ENCODE peak calls at places on chromosomes 2 and 18, in seven cellular contexts. N is hepatocyte; L is lower lobe of right lung; P is AG09319; R is mesendoderm; S is EL; M is stimulated activated CD8-positive, alpha-beta memory T cell treated with anti-CD3 and anti-CD28 coated beads, Interleukin-15, amount 100 ng/mL, for 24 hours. E is an unnamed sample.
A peak's percentile ranks its signal among the peaks of the same experiment; 100 is the strongest.

GRCh38 chr2:79437416-79438281 is 75.2 kb upstream of the CTNNA2 start:
- DNase-seq in P (no peak), M (no peak), R (peak; percentile 23), N (peak; percentile 21), S (no peak), L (no peak), E (no peak)

GRCh38 chr2:171702781-171703556 is 15.7 kb downstream of the DYNC1I2 start:
- DNase-seq in N (no peak), P (no peak), R (no peak), S (peak; percentile 69), M (no peak), L (no peak), E (no peak)

GRCh38 chr2:149562304-149562703 is 25.3 kb downstream of the MMADHC start:
- DNase-seq in P (no peak), N (peak; percentile 34), M (no peak), R (peak; percentile 11), L (no peak), S (peak; percentile 45), E (no peak)

GRCh38 chr2:223997938-223998337 is 40.7 kb downstream of the MRPL44 start:
- DNase-seq in S (peak; percentile 53), L (no peak), R (no peak), M (no peak), P (no peak), N (no peak), E (no peak)

GRCh38 chr2:179751184-179751809 is 110.1 kb downstream of the ZNF385B start:
- DNase-seq in N (peak; percentile 15), P (no peak), S (peak; percentile 18), R (peak; percentile 14), L (no peak), M (no peak), E (no peak)

GRCh38 chr2:54556659-54557121 is 100.6 kb downstream of the SPTBN1 start:
- DNase-seq in P (peak; percentile 54), S (peak; percentile 81), R (no peak), L (no peak), N (no peak), M (no peak), E (peak; percentile 74)

GRCh38 chr2:201883559-201883958 is 77.2 kb downstream of the CDK15 start:
- DNase-seq in N (no peak), P (no peak), S (no peak), M (no peak), L (no peak), R (no peak), E (no peak)

GRCh38 chr2:91477731-91478672 is 2786.5 kb downstream of the RPIA start:
- DNase-seq in P (no peak), R (peak; percentile 51), N (peak; percentile 46), L (peak; percentile 64), M (no peak), S (peak; percentile 9), E (no peak)

GRCh38 chr2:129658430-129658829 is 321.0 kb upstream of the RAB6C start:
- DNase-seq in R (no peak), L (no peak), M (no peak), S (no peak), N (no peak), P (no peak), E (no peak)

GRCh38 chr2:189217546-189217945 is 38.0 kb upstream of the COL5A2 start:
- DNase-seq in N (peak; percentile 30), L (no peak), S (peak; percentile 78), M (no peak), R (peak; percentile 100), P (no peak), E (peak; percentile 48)

GRCh38 chr2:232888099-232888836 is 18.2 kb downstream of the SNORC start:
- DNase-seq in N (peak; percentile 1), M (no peak), R (no peak), L (no peak), P (no peak), S (no peak), E (no peak)

GRCh38 chr2:213934560-213934959 is 476.3 kb upstream of the VWC2L start:
- DNase-seq in L (no peak), M (no peak), P (no peak), S (peak; percentile 3), R (peak; percentile 35), N (peak; percentile 11), E (peak; percentile 5)

GRCh38 chr2:155583674-155584195 is 748.8 kb downstream of the NR4A2 start:
- DNase-seq in S (no peak), P (no peak), R (no peak), L (no peak), M (no peak), N (no peak), E (no peak)

GRCh38 chr18:3649559-3650426 is 199.8 kb downstream of the TGIF1 start:
- DNase-seq in M (no peak), R (no peak), S (peak; percentile 87), L (no peak), P (peak; percentile 18), N (no peak), E (peak; percentile 46)

GRCh38 chr18:70324897-70325296 is 36.1 kb downstream of the SOCS6 start:
- DNase-seq in S (no peak), L (no peak), R (no peak), M (no peak), P (no peak), N (no peak), E (no peak)

GRCh38 chr2:164839914-164840457 is 1.6 kb downstream of the COBLL1 start:
- DNase-seq in S (peak; percentile 58), M (no peak), L (no peak), P (no peak), N (peak; percentile 27), R (no peak), E (no peak)

GRCh38 chr2:45700407-45701013 is 49.0 kb downstream of the PRKCE start:
- DNase-seq in N (no peak), S (no peak), L (no peak), R (no peak), M (no peak), P (no peak), E (no peak)

GRCh38 chr2:88247531-88247930 is 77.4 kb downstream of the THNSL2 start:
- DNase-seq in S (no peak), N (no peak), P (no peak), M (no peak), R (peak; percentile 13), L (no peak), E (no peak)

GRCh38 chr18:21853972-21854563 is 113.5 kb downstream of the MIB1 start:
- DNase-seq in P (peak; percentile 4), S (no peak), M (no peak), R (no peak), N (no peak), L (no peak), E (no peak)

GRCh38 chr18:76259012-76259568 is 236.0 kb downstream of the ZNF516 start:
- DNase-seq in M (no peak), L (no peak), N (no peak), R (peak; percentile 65), S (no peak), P (no peak), E (no peak)

GRCh38 chr2:128644156-128644555 is 325.5 kb upstream of the HS6ST1 start:
- DNase-seq in R (peak; percentile 43), N (no peak), M (no peak), S (no peak), L (no peak), P (no peak), E (no peak)

GRCh38 chr2:96940026-96940601 is 46.3 kb downstream of the FAM178B start:
- DNase-seq in L (no peak), N (no peak), M (no peak), P (no peak), S (no peak), R (no peak), E (no peak)

GRCh38 chr2:171163261-171163660 is 2.6 kb upstream of the TLK1 start:
- DNase-seq in P (no peak), S (no peak), R (no peak), L (no peak), M (no peak), N (no peak), E (no peak)

GRCh38 chr18:78213365-78213994 is 766.1 kb upstream of the SALL3 start:
- DNase-seq in L (no peak), M (no peak), R (no peak), S (no peak), N (no peak), P (no peak), E (no peak)